ENCODE peak calls at places on chromosomes 5 and 9, in seven cellular contexts. One of them, this sample, is unnamed.

GRCh38 chr5:81971086-81971693 is 633 bp upstream of the ATG10 start:
- DNase-seq in heart left ventricle: no peak
- DNase-seq in fibroblast of lung: peak
- DNase-seq in CD8-positive, alpha-beta memory T cell: no peak
- DNase-seq in OCI-LY7: peak
- DNase-seq in cardiac muscle cell: peak
- DNase-seq in astrocyte: peak
- DNase-seq in this sample: no peak

GRCh38 chr5:24644757-24645156 is at the start of gene CDH10:
- DNase-seq in heart left ventricle: no peak
- DNase-seq in fibroblast of lung: peak
- DNase-seq in CD8-positive, alpha-beta memory T cell: no peak
- DNase-seq in OCI-LY7: no peak
- DNase-seq in cardiac muscle cell: peak
- DNase-seq in astrocyte: peak
- DNase-seq in this sample: no peak

GRCh38 chr5:154223320-154223719 is 32.8 kb downstream of the GALNT10 start:
- DNase-seq in heart left ventricle: no peak
- DNase-seq in fibroblast of lung: no peak
- DNase-seq in CD8-positive, alpha-beta memory T cell: no peak
- DNase-seq in OCI-LY7: no peak
- DNase-seq in cardiac muscle cell: no peak
- DNase-seq in astrocyte: no peak
- DNase-seq in this sample: no peak

GRCh38 chr5:112210430-112211005 is 208.6 kb downstream of the EPB41L4A start:
- DNase-seq in heart left ventricle: peak
- DNase-seq in fibroblast of lung: peak
- DNase-seq in CD8-positive, alpha-beta memory T cell: no peak
- DNase-seq in OCI-LY7: peak
- DNase-seq in cardiac muscle cell: peak
- DNase-seq in astrocyte: peak
- DNase-seq in this sample: peak

GRCh38 chr5:111681414-111681790 is 75.6 kb downstream of the NREP start:
- DNase-seq in heart left ventricle: no peak
- DNase-seq in fibroblast of lung: peak
- DNase-seq in CD8-positive, alpha-beta memory T cell: no peak
- DNase-seq in OCI-LY7: no peak
- DNase-seq in cardiac muscle cell: peak
- DNase-seq in astrocyte: peak
- DNase-seq in this sample: no peak

GRCh38 chr5:172868924-172869565 is 35.0 kb downstream of the ERGIC1 start:
- DNase-seq in heart left ventricle: peak
- DNase-seq in fibroblast of lung: peak
- DNase-seq in CD8-positive, alpha-beta memory T cell: no peak
- DNase-seq in OCI-LY7: no peak
- DNase-seq in cardiac muscle cell: peak
- DNase-seq in astrocyte: peak
- DNase-seq in this sample: peak

GRCh38 chr5:61926911-61927310 is 379.1 kb upstream of the KIF2A start:
- DNase-seq in heart left ventricle: no peak
- DNase-seq in fibroblast of lung: no peak
- DNase-seq in CD8-positive, alpha-beta memory T cell: no peak
- DNase-seq in OCI-LY7: no peak
- DNase-seq in cardiac muscle cell: no peak
- DNase-seq in astrocyte: no peak
- DNase-seq in this sample: no peak

GRCh38 chr9:76557674-76558073 is 98.7 kb downstream of the GCNT1 start:
- DNase-seq in heart left ventricle: no peak
- DNase-seq in fibroblast of lung: no peak
- DNase-seq in CD8-positive, alpha-beta memory T cell: no peak
- DNase-seq in OCI-LY7: no peak
- DNase-seq in cardiac muscle cell: peak
- DNase-seq in astrocyte: no peak
- DNase-seq in this sample: no peak

GRCh38 chr5:179268399-179268952 is 76.8 kb downstream of the ADAMTS2 start:
- DNase-seq in heart left ventricle: no peak
- DNase-seq in fibroblast of lung: no peak
- DNase-seq in CD8-positive, alpha-beta memory T cell: no peak
- DNase-seq in OCI-LY7: no peak
- DNase-seq in cardiac muscle cell: no peak
- DNase-seq in astrocyte: no peak
- DNase-seq in this sample: no peak

GRCh38 chr9:129394011-129394919 is 216.2 kb upstream of the IER5L start:
- DNase-seq in heart left ventricle: no peak
- DNase-seq in fibroblast of lung: no peak
- DNase-seq in CD8-positive, alpha-beta memory T cell: no peak
- DNase-seq in OCI-LY7: no peak
- DNase-seq in cardiac muscle cell: no peak
- DNase-seq in astrocyte: no peak
- DNase-seq in this sample: no peak

GRCh38 chr5:174489920-174490597 is 234.3 kb upstream of the MSX2 start:
- DNase-seq in heart left ventricle: no peak
- DNase-seq in fibroblast of lung: no peak
- DNase-seq in CD8-positive, alpha-beta memory T cell: no peak
- DNase-seq in OCI-LY7: no peak
- DNase-seq in cardiac muscle cell: no peak
- DNase-seq in astrocyte: no peak
- DNase-seq in this sample: no peak

GRCh38 chr5:1747079-1747802 is 52.4 kb downstream of the MRPL36 start:
- DNase-seq in heart left ventricle: no peak
- DNase-seq in fibroblast of lung: no peak
- DNase-seq in CD8-positive, alpha-beta memory T cell: no peak
- DNase-seq in OCI-LY7: no peak
- DNase-seq in cardiac muscle cell: no peak
- DNase-seq in astrocyte: no peak
- DNase-seq in this sample: no peak

GRCh38 chr5:138468966-138469539 is 3.8 kb downstream of the EGR1 start:
- DNase-seq in heart left ventricle: no peak
- DNase-seq in fibroblast of lung: no peak
- DNase-seq in CD8-positive, alpha-beta memory T cell: peak
- DNase-seq in OCI-LY7: no peak
- DNase-seq in cardiac muscle cell: peak
- DNase-seq in astrocyte: peak
- DNase-seq in this sample: no peak

GRCh38 chr5:126852104-126852531 is 75.2 kb downstream of the LMNB1 start:
- DNase-seq in heart left ventricle: peak
- DNase-seq in fibroblast of lung: no peak
- DNase-seq in CD8-positive, alpha-beta memory T cell: no peak
- DNase-seq in OCI-LY7: peak
- DNase-seq in cardiac muscle cell: peak
- DNase-seq in astrocyte: no peak
- DNase-seq in this sample: no peak

GRCh38 chr9:33950371-33950770 is 98.3 kb downstream of the UBAP2 start:
- DNase-seq in heart left ventricle: no peak
- DNase-seq in fibroblast of lung: no peak
- DNase-seq in CD8-positive, alpha-beta memory T cell: no peak
- DNase-seq in OCI-LY7: no peak
- DNase-seq in cardiac muscle cell: peak
- DNase-seq in astrocyte: peak
- DNase-seq in this sample: no peak

GRCh38 chr5:86565197-86565789 is 52.4 kb upstream of the COX7C start:
- DNase-seq in heart left ventricle: no peak
- DNase-seq in fibroblast of lung: no peak
- DNase-seq in CD8-positive, alpha-beta memory T cell: no peak
- DNase-seq in OCI-LY7: no peak
- DNase-seq in cardiac muscle cell: no peak
- DNase-seq in astrocyte: no peak
- DNase-seq in this sample: no peak

GRCh38 chr5:38468202-38468656 is 88.2 kb downstream of the LIFR start:
- DNase-seq in heart left ventricle: no peak
- DNase-seq in fibroblast of lung: peak
- DNase-seq in CD8-positive, alpha-beta memory T cell: no peak
- DNase-seq in OCI-LY7: no peak
- DNase-seq in cardiac muscle cell: peak
- DNase-seq in astrocyte: peak
- DNase-seq in this sample: peak

GRCh38 chr9:114371986-114372917 is 15.5 kb downstream of the AKNA start:
- DNase-seq in heart left ventricle: no peak
- DNase-seq in fibroblast of lung: no peak
- DNase-seq in CD8-positive, alpha-beta memory T cell: peak
- DNase-seq in OCI-LY7: peak
- DNase-seq in cardiac muscle cell: peak
- DNase-seq in astrocyte: peak
- DNase-seq in this sample: peak

GRCh38 chr5:34523382-34523716 is 132.8 kb upstream of the RAI14 start:
- DNase-seq in heart left ventricle: no peak
- DNase-seq in fibroblast of lung: no peak
- DNase-seq in CD8-positive, alpha-beta memory T cell: no peak
- DNase-seq in OCI-LY7: no peak
- DNase-seq in cardiac muscle cell: no peak
- DNase-seq in astrocyte: no peak
- DNase-seq in this sample: no peak

GRCh38 chr9:130710822-130711352 is 17.3 kb downstream of the EXOSC2 start:
- DNase-seq in heart left ventricle: no peak
- DNase-seq in fibroblast of lung: no peak
- DNase-seq in CD8-positive, alpha-beta memory T cell: no peak
- DNase-seq in OCI-LY7: no peak
- DNase-seq in cardiac muscle cell: no peak
- DNase-seq in astrocyte: no peak
- DNase-seq in this sample: no peak

GRCh38 chr5:102959055-102959454 is 160.9 kb downstream of the GIN1 start:
- DNase-seq in heart left ventricle: no peak
- DNase-seq in fibroblast of lung: peak
- DNase-seq in CD8-positive, alpha-beta memory T cell: no peak
- DNase-seq in OCI-LY7: no peak
- DNase-seq in cardiac muscle cell: peak
- DNase-seq in astrocyte: peak
- DNase-seq in this sample: peak

GRCh38 chr9:29816954-29817703 is 2243.8 kb upstream of the C9orf72 start:
- DNase-seq in heart left ventricle: no peak
- DNase-seq in fibroblast of lung: no peak
- DNase-seq in CD8-positive, alpha-beta memory T cell: no peak
- DNase-seq in OCI-LY7: no peak
- DNase-seq in cardiac muscle cell: no peak
- DNase-seq in astrocyte: no peak
- DNase-seq in this sample: no peak

GRCh38 chr9:72577212-72577753 is 55.9 kb downstream of the TMC1 start:
- DNase-seq in heart left ventricle: peak
- DNase-seq in fibroblast of lung: peak
- DNase-seq in CD8-positive, alpha-beta memory T cell: no peak
- DNase-seq in OCI-LY7: no peak
- DNase-seq in cardiac muscle cell: peak
- DNase-seq in astrocyte: peak
- DNase-seq in this sample: peak

GRCh38 chr5:156936972-156937371 is 26.1 kb downstream of the TIMD4 start:
- DNase-seq in heart left ventricle: no peak
- DNase-seq in fibroblast of lung: no peak
- DNase-seq in CD8-positive, alpha-beta memory T cell: no peak
- DNase-seq in OCI-LY7: peak
- DNase-seq in cardiac muscle cell: no peak
- DNase-seq in astrocyte: no peak
- DNase-seq in this sample: no peak

GRCh38 chr5:8851101-8851500 is 694.8 kb downstream of the SEMA5A start:
- DNase-seq in heart left ventricle: no peak
- DNase-seq in fibroblast of lung: no peak
- DNase-seq in CD8-positive, alpha-beta memory T cell: no peak
- DNase-seq in OCI-LY7: no peak
- DNase-seq in cardiac muscle cell: no peak
- DNase-seq in astrocyte: no peak
- DNase-seq in this sample: peak

GRCh38 chr5:90981821-90982220 is 401.3 kb downstream of the ARRDC3 start:
- DNase-seq in heart left ventricle: no peak
- DNase-seq in fibroblast of lung: no peak
- DNase-seq in CD8-positive, alpha-beta memory T cell: no peak
- DNase-seq in OCI-LY7: no peak
- DNase-seq in cardiac muscle cell: no peak
- DNase-seq in astrocyte: no peak
- DNase-seq in this sample: no peak

GRCh38 chr5:90983148-90983547 is 400.0 kb downstream of the ARRDC3 start:
- DNase-seq in heart left ventricle: no peak
- DNase-seq in fibroblast of lung: peak
- DNase-seq in CD8-positive, alpha-beta memory T cell: no peak
- DNase-seq in OCI-LY7: no peak
- DNase-seq in cardiac muscle cell: peak
- DNase-seq in astrocyte: peak
- DNase-seq in this sample: peak

GRCh38 chr5:90985341-90985740 is 397.8 kb downstream of the ARRDC3 start:
- DNase-seq in heart left ventricle: no peak
- DNase-seq in fibroblast of lung: no peak
- DNase-seq in CD8-positive, alpha-beta memory T cell: no peak
- DNase-seq in OCI-LY7: no peak
- DNase-seq in cardiac muscle cell: no peak
- DNase-seq in astrocyte: peak
- DNase-seq in this sample: no peak

GRCh38 chr5:90982576-90982975 is 400.5 kb downstream of the ARRDC3 start:
- DNase-seq in heart left ventricle: no peak
- DNase-seq in fibroblast of lung: peak
- DNase-seq in CD8-positive, alpha-beta memory T cell: no peak
- DNase-seq in OCI-LY7: no peak
- DNase-seq in cardiac muscle cell: peak
- DNase-seq in astrocyte: peak
- DNase-seq in this sample: no peak

GRCh38 chr5:90983748-90984147 is 399.4 kb downstream of the ARRDC3 start:
- DNase-seq in heart left ventricle: no peak
- DNase-seq in fibroblast of lung: peak
- DNase-seq in CD8-positive, alpha-beta memory T cell: no peak
- DNase-seq in OCI-LY7: no peak
- DNase-seq in cardiac muscle cell: no peak
- DNase-seq in astrocyte: peak
- DNase-seq in this sample: peak
- H3K27ac ChIP-seq in heart left ventricle: no peak
- H3K27ac ChIP-seq in fibroblast of lung: no peak
- H3K27ac ChIP-seq in CD8-positive, alpha-beta memory T cell: no peak
- H3K27ac ChIP-seq in OCI-LY7: no peak
- H3K27ac ChIP-seq in cardiac muscle cell: no peak
- H3K27ac ChIP-seq in astrocyte: peak
- H3K27ac ChIP-seq in this sample: peak

GRCh38 chr5:105132578-105132977 is 1570.0 kb upstream of the NUDT12 start:
- DNase-seq in heart left ventricle: no peak
- DNase-seq in fibroblast of lung: no peak
- DNase-seq in CD8-positive, alpha-beta memory T cell: no peak
- DNase-seq in OCI-LY7: no peak
- DNase-seq in cardiac muscle cell: no peak
- DNase-seq in astrocyte: no peak
- DNase-seq in this sample: no peak
- H3K27ac ChIP-seq in heart left ventricle: no peak
- H3K27ac ChIP-seq in fibroblast of lung: no peak
- H3K27ac ChIP-seq in CD8-positive, alpha-beta memory T cell: no peak
- H3K27ac ChIP-seq in OCI-LY7: no peak
- H3K27ac ChIP-seq in cardiac muscle cell: no peak
- H3K27ac ChIP-seq in astrocyte: no peak
- H3K27ac ChIP-seq in this sample: no peak

GRCh38 chr9:68705636-68706578 is 867 bp downstream of the PIP5K1B start:
- DNase-seq in heart left ventricle: peak
- DNase-seq in fibroblast of lung: peak
- DNase-seq in CD8-positive, alpha-beta memory T cell: no peak
- DNase-seq in OCI-LY7: no peak
- DNase-seq in cardiac muscle cell: peak
- DNase-seq in astrocyte: no peak
- DNase-seq in this sample: no peak
- H3K27ac ChIP-seq in heart left ventricle: peak
- H3K27ac ChIP-seq in fibroblast of lung: no peak
- H3K27ac ChIP-seq in CD8-positive, alpha-beta memory T cell: peak
- H3K27ac ChIP-seq in OCI-LY7: no peak
- H3K27ac ChIP-seq in cardiac muscle cell: no peak
- H3K27ac ChIP-seq in astrocyte: no peak
- H3K27ac ChIP-seq in this sample: no peak

DNA sequence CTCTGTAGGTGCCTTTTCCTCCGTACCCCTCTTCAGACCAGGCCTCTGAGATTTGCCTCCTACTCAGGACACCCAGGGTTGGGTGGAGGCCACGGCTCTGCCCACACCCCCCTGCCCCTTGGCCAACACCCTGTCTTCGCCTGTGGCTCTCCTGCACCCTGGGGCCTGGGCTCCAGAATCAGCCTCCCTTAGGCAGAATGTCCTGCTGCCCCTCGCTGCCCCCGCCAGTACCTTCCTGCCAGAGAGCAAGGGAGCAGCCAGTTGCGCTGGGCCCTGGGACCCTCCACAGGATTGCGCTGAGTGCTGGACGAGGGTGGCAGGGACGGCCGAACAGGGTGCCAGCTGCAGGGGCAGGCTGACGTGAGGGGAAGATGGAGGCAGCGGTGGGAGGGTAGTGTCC is 53.5 kb downstream of the COL5A1 start:
- DNase-seq in heart left ventricle: no peak
- DNase-seq in fibroblast of lung: no peak
- DNase-seq in CD8-positive, alpha-beta memory T cell: no peak
- DNase-seq in OCI-LY7: no peak
- DNase-seq in cardiac muscle cell: no peak
- DNase-seq in astrocyte: no peak
- DNase-seq in this sample: no peak
- H3K27ac ChIP-seq in heart left ventricle: no peak
- H3K27ac ChIP-seq in fibroblast of lung: no peak
- H3K27ac ChIP-seq in CD8-positive, alpha-beta memory T cell: no peak
- H3K27ac ChIP-seq in OCI-LY7: no peak
- H3K27ac ChIP-seq in cardiac muscle cell: no peak
- H3K27ac ChIP-seq in astrocyte: no peak
- H3K27ac ChIP-seq in this sample: no peak